ENCODE peak calls at places on chromosomes 1 and 21, in four cellular contexts. One of them, this sample, is unnamed.

GRCh38 chr1:34978926-34979325 is 6.2 kb downstream of the TMEM35B start:
- DNase-seq in K562: no peak
- DNase-seq in A549: no peak
- DNase-seq in GM12878: no peak
- DNase-seq in this sample: peak; percentile 35

GRCh38 chr1:223706077-223706988 is 6.0 kb upstream of the CAPN2 start:
- DNase-seq in K562: no peak
- DNase-seq in A549: no peak
- DNase-seq in GM12878: no peak
- DNase-seq in this sample: peak; percentile 44

GRCh38 chr21:38220270-38220737 is 36.5 kb upstream of the KCNJ15 start:
- DNase-seq in K562: peak; percentile 45
- DNase-seq in A549: no peak
- DNase-seq in GM12878: no peak
- DNase-seq in this sample: no peak

GRCh38 chr1:100785399-100786082 is 66.0 kb downstream of the VCAM1 start:
- DNase-seq in K562: no peak
- DNase-seq in A549: no peak
- DNase-seq in GM12878: no peak
- DNase-seq in this sample: no peak

GRCh38 chr1:201311356-201312011 is 28.2 kb downstream of the PKP1 start:
- DNase-seq in K562: no peak
- DNase-seq in A549: no peak
- DNase-seq in GM12878: peak; percentile 24
- DNase-seq in this sample: no peak

GRCh38 chr1:153956997-153957715 is 1.3 kb downstream of the CRTC2 start:
- DNase-seq in K562: no peak
- DNase-seq in A549: no peak
- DNase-seq in GM12878: no peak
- DNase-seq in this sample: no peak

GRCh38 chr1:99727575-99728190 is 38.8 kb downstream of the FRRS1 start:
- DNase-seq in K562: no peak
- DNase-seq in A549: no peak
- DNase-seq in GM12878: no peak
- DNase-seq in this sample: no peak

GRCh38 chr1:110601332-110601731 is 4.8 kb downstream of the KCNA2 start:
- DNase-seq in K562: no peak
- DNase-seq in A549: no peak
- DNase-seq in GM12878: no peak
- DNase-seq in this sample: no peak

GRCh38 chr1:48202030-48202752 is 20.3 kb upstream of the SLC5A9 start:
- DNase-seq in K562: peak; percentile 62
- DNase-seq in A549: peak; percentile 21
- DNase-seq in GM12878: no peak
- DNase-seq in this sample: peak; percentile 45

GRCh38 chr1:185681034-185681633 is 53.1 kb upstream of the HMCN1 start:
- DNase-seq in K562: no peak
- DNase-seq in A549: peak; percentile 21
- DNase-seq in GM12878: peak; percentile 21
- DNase-seq in this sample: peak; percentile 50

GRCh38 chr1:214542275-214543199 is 8.9 kb downstream of the PTPN14 start:
- DNase-seq in K562: no peak
- DNase-seq in A549: no peak
- DNase-seq in GM12878: no peak
- DNase-seq in this sample: no peak

GRCh38 chr1:95384570-95384969 is 150.6 kb downstream of the RWDD3 start:
- DNase-seq in K562: peak; percentile 18
- DNase-seq in A549: no peak
- DNase-seq in GM12878: no peak
- DNase-seq in this sample: peak; percentile 24

GRCh38 chr1:172658871-172659453 is at the start of gene FASLG:
- DNase-seq in K562: no peak
- DNase-seq in A549: no peak
- DNase-seq in GM12878: no peak
- DNase-seq in this sample: no peak

GRCh38 chr1:181033799-181034391 is at the start of gene MR1:
- DNase-seq in K562: peak; percentile 87
- DNase-seq in A549: peak; percentile 71
- DNase-seq in GM12878: peak; percentile 92
- DNase-seq in this sample: peak; percentile 78

GRCh38 chr1:145872421-145872891 is 13.2 kb downstream of the ANKRD35 start:
- DNase-seq in K562: no peak
- DNase-seq in A549: no peak
- DNase-seq in GM12878: no peak
- DNase-seq in this sample: no peak

GRCh38 chr1:179953974-179954493 is 576 bp upstream of the CEP350 start:
- DNase-seq in K562: no peak
- DNase-seq in A549: peak; percentile 18
- DNase-seq in GM12878: no peak
- DNase-seq in this sample: peak; percentile 49

GRCh38 chr1:42429623-42430022 is 26.2 kb downstream of the ZMYND12 start:
- DNase-seq in K562: no peak
- DNase-seq in A549: no peak
- DNase-seq in GM12878: no peak
- DNase-seq in this sample: peak; percentile 31

GRCh38 chr1:27001570-27002360 is 8.3 kb downstream of the TRNP1 start:
- DNase-seq in K562: no peak
- DNase-seq in A549: no peak
- DNase-seq in GM12878: peak; percentile 38
- DNase-seq in this sample: peak; percentile 50

GRCh38 chr1:186330758-186331157 is 44.3 kb downstream of the TPR start:
- DNase-seq in K562: peak; percentile 23
- DNase-seq in A549: no peak
- DNase-seq in GM12878: no peak
- DNase-seq in this sample: peak; percentile 6

GRCh38 chr1:234659538-234659937 is 49.6 kb upstream of the IRF2BP2 start:
- DNase-seq in K562: no peak
- DNase-seq in A549: peak; percentile 69
- DNase-seq in GM12878: no peak
- DNase-seq in this sample: peak; percentile 30

GRCh38 chr1:85692730-85693314 is 15.4 kb downstream of the ZNHIT6 start:
- DNase-seq in K562: no peak
- DNase-seq in A549: no peak
- DNase-seq in GM12878: no peak
- DNase-seq in this sample: peak; percentile 37

GRCh38 chr1:113422315-113423068 is 32.2 kb downstream of the MAGI3 start:
- DNase-seq in K562: no peak
- DNase-seq in A549: no peak
- DNase-seq in GM12878: no peak
- DNase-seq in this sample: no peak

GRCh38 chr1:61523219-61523618 is 201.7 kb downstream of the TM2D1 start:
- DNase-seq in K562: no peak
- DNase-seq in A549: no peak
- DNase-seq in GM12878: no peak
- DNase-seq in this sample: no peak

GRCh38 chr1:202565890-202566289 is 144.4 kb downstream of the SYT2 start:
- DNase-seq in K562: no peak
- DNase-seq in A549: no peak
- DNase-seq in GM12878: peak; percentile 71
- DNase-seq in this sample: no peak

GRCh38 chr1:116345830-116346229 is 27.2 kb upstream of the ATP1A1 start:
- DNase-seq in K562: no peak
- DNase-seq in A549: no peak
- DNase-seq in GM12878: no peak
- DNase-seq in this sample: no peak

GRCh38 chr21:44871576-44872265 is 1.8 kb downstream of the PTTG1IP start:
- DNase-seq in K562: no peak
- DNase-seq in A549: no peak
- DNase-seq in GM12878: no peak
- DNase-seq in this sample: peak; percentile 71

GRCh38 chr21:34340062-34340461 is 23.7 kb upstream of the KCNE2 start:
- DNase-seq in K562: no peak
- DNase-seq in A549: no peak
- DNase-seq in GM12878: no peak
- DNase-seq in this sample: no peak

GRCh38 chr1:55468438-55468837 is 253.3 kb upstream of the USP24 start:
- DNase-seq in K562: no peak
- DNase-seq in A549: no peak
- DNase-seq in GM12878: no peak
- DNase-seq in this sample: no peak

GRCh38 chr1:97120821-97121220 is 399.2 kb downstream of the PTBP2 start:
- DNase-seq in K562: no peak
- DNase-seq in A549: no peak
- DNase-seq in GM12878: no peak
- DNase-seq in this sample: no peak

GRCh38 chr1:119008483-119009299 is 20.5 kb upstream of the TBX15 start:
- DNase-seq in K562: peak; percentile 42
- DNase-seq in A549: peak; percentile 14
- DNase-seq in GM12878: peak; percentile 31
- DNase-seq in this sample: peak; percentile 44

GRCh38 chr1:112445591-112445990 is 49.6 kb downstream of the CTTNBP2NL start:
- DNase-seq in K562: no peak
- DNase-seq in A549: no peak
- DNase-seq in GM12878: no peak
- DNase-seq in this sample: no peak

GRCh38 chr1:28796321-28797213 is 15.4 kb upstream of the OPRD1 start:
- DNase-seq in K562: no peak
- DNase-seq in A549: no peak
- DNase-seq in GM12878: no peak
- DNase-seq in this sample: no peak
- TF ChIP-seq ESRRA in K562: no peak
- TF ChIP-seq ESRRA in A549: no peak
- TF ChIP-seq ESRRA in GM12878: no peak
- TF ChIP-seq ESRRA in this sample: no peak

DNA sequence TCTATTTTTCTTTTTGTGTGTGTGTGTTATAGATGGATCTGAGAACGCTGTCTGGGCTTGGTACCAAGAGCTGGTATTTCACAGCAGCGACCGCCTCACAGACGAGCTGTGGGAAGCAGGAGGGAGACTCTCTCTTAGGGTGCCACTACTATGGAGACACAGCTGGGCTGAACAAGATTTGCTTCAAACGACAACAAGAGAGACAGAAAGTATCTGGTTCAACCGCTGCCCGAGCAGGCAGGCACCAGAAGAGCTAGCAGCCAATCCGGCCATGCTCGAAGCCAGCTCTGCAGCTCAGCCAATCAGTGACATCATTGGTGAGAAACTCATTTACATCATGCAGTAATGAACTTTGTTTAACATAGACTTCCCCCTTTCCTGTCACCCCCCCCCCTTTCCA is 341.3 kb downstream of the USP25 start:
- DNase-seq in K562: no peak
- DNase-seq in A549: no peak
- DNase-seq in GM12878: no peak
- DNase-seq in this sample: no peak
- H3K4me3 ChIP-seq in K562: no peak overlapping the region
- H3K4me3 ChIP-seq in A549: no peak overlapping the region
- H3K4me3 ChIP-seq in GM12878: no peak overlapping the region
- H3K4me3 ChIP-seq in this sample: no peak overlapping the region

GRCh38 chr1:169892819-169893644 is 664 bp downstream of the SCYL3 start:
- DNase-seq in K562: no peak
- DNase-seq in A549: peak; percentile 21
- DNase-seq in GM12878: no peak
- DNase-seq in this sample: no peak
- TF ChIP-seq ESRRA in K562: peak; percentile 13
- TF ChIP-seq ESRRA in A549: no peak
- TF ChIP-seq ESRRA in GM12878: no peak
- TF ChIP-seq ESRRA in this sample: no peak

GRCh38 chr1:165885305-165885694 is 57.9 kb downstream of the UCK2 start:
- DNase-seq in K562: no peak
- DNase-seq in A549: no peak
- DNase-seq in GM12878: no peak
- DNase-seq in this sample: no peak

GRCh38 chr1:165882168-165882837 is 54.9 kb downstream of the UCK2 start:
- DNase-seq in K562: no peak
- DNase-seq in A549: no peak
- DNase-seq in GM12878: no peak
- DNase-seq in this sample: no peak

GRCh38 chr1:165883056-165883455 is 55.6 kb downstream of the UCK2 start:
- DNase-seq in K562: no peak
- DNase-seq in A549: no peak
- DNase-seq in GM12878: no peak
- DNase-seq in this sample: no peak

GRCh38 chr1:165884690-165885304 is 57.4 kb downstream of the UCK2 start:
- DNase-seq in K562: no peak
- DNase-seq in A549: no peak
- DNase-seq in GM12878: no peak
- DNase-seq in this sample: peak; percentile 83

DNA sequence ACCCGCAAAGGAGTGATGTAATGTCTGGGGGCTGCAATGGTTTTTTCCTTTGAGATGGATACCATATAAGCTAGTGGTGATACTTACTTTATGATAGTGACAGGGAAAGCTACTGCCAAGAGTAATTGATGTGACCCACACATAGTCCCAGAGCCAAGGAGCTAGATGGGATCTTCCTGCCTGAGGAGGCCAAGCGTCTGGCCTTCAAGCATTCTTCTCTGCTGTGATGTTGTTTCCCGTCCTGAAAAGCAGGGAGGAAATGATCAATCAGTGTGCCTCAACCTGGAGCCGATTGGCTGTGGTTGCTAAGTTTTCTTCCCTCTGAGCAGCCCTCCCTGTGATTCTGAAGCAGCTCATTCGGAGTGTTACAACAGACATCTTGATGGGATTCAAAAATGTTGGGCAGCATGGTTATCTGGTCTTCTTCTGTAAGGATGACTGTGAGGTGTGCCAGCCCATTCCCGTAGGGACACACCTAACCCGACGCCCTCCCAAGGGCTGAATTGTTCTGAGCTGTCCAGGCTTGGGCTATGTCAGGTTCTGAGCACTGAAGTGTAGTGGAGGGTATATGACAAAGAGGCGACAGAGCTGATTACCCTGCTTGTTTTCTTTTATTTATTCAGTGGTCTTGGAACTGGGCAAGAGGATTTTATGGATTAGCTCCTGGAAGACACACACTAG is 56.7 kb downstream of the UCK2 start:
- DNase-seq in K562: no peak
- DNase-seq in A549: no peak
- DNase-seq in GM12878: no peak
- DNase-seq in this sample: no peak
- H3K4me3 ChIP-seq in K562: no peak overlapping the region
- H3K4me3 ChIP-seq in A549: no peak overlapping the region
- H3K4me3 ChIP-seq in GM12878: no peak overlapping the region
- H3K4me3 ChIP-seq in this sample: peak overlapping the region; percentile 33

GRCh38 chr1:192877283-192877886 is 68.5 kb downstream of the RGS2 start:
- DNase-seq in K562: no peak
- DNase-seq in A549: no peak
- DNase-seq in GM12878: no peak
- DNase-seq in this sample: no peak
- TF ChIP-seq ESRRA in K562: no peak
- TF ChIP-seq ESRRA in A549: no peak
- TF ChIP-seq ESRRA in GM12878: no peak
- TF ChIP-seq ESRRA in this sample: no peak

DNA sequence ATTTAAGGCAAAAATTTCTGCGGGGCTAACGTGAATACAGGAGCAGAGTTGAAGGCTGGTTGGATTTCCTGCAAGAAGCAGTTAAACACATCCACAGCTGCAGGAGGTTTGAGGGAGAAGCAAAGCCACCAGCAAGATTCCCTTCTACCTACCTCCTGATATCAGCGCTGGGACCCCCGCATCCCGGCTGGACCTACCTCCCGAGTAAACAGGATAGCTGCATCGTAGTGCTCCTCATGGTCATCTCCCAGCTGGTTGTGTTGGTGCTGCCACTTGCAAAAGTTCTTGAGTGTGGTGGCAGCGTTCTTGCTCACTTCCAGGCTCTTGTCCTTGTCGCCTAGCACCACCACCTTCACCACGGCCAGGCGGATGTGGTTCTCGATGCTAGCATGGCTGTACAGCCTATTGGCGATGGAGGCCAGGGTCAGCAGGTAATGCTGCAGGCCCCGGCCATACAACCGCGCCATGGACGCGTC is 1.8 kb downstream of the ADAMTS5 start:
- DNase-seq in K562: no peak
- DNase-seq in A549: no peak
- DNase-seq in GM12878: no peak
- DNase-seq in this sample: no peak
- H3K4me3 ChIP-seq in K562: no peak overlapping the region
- H3K4me3 ChIP-seq in A549: no peak overlapping the region
- H3K4me3 ChIP-seq in GM12878: no peak overlapping the region
- H3K4me3 ChIP-seq in this sample: no peak overlapping the region